ENCODE peak calls at places on chromosomes 3 and 15, in six cellular contexts. D is tibial nerve, I is left ventricle myocardium inferior, V is spleen, Z is neural progenitor cell, S is heart left ventricle. J is an unnamed sample.
A peak's percentile ranks its signal among the peaks of the same experiment; 100 is the strongest.

GRCh38 chr3:28915711-28916481 is 365.0 kb upstream of the RBMS3 start:
- DNase-seq in I (no peak), Z (peak; percentile 65), D (peak; percentile 24), S (no peak), V (no peak), J (no peak)

GRCh38 chr15:101042320-101042719 is 123.2 kb downstream of the LRRK1 start:
- DNase-seq in S (no peak), Z (no peak), I (no peak), D (no peak), V (peak; percentile 20), J (no peak)

GRCh38 chr3:32685604-32686185 is 707 bp downstream of the CNOT10 start:
- DNase-seq in I (no peak), V (no peak), D (no peak), S (no peak), Z (no peak), J (no peak)

GRCh38 chr15:33099213-33099612 is 95.3 kb downstream of the FMN1 start:
- DNase-seq in Z (no peak), I (no peak), D (no peak), S (no peak), V (no peak), J (no peak)

GRCh38 chr3:98058244-98058960 is 23.3 kb upstream of the GABRR3 start:
- DNase-seq in S (no peak), I (no peak), Z (no peak), D (no peak), V (no peak), J (no peak)

GRCh38 chr15:80636675-80637074 is 58.4 kb upstream of the ABHD17C start:
- DNase-seq in I (no peak), S (peak; percentile 32), Z (peak; percentile 32), D (no peak), V (no peak), J (no peak)

GRCh38 chr3:41143421-41144031 is 55.8 kb upstream of the CTNNB1 start:
- DNase-seq in S (no peak), Z (no peak), V (no peak), D (no peak), I (no peak), J (no peak)

GRCh38 chr3:11989383-11990050 is 14.7 kb upstream of the SYN2 start:
- DNase-seq in D (no peak), S (no peak), Z (no peak), V (no peak), I (no peak), J (no peak)

DNA sequence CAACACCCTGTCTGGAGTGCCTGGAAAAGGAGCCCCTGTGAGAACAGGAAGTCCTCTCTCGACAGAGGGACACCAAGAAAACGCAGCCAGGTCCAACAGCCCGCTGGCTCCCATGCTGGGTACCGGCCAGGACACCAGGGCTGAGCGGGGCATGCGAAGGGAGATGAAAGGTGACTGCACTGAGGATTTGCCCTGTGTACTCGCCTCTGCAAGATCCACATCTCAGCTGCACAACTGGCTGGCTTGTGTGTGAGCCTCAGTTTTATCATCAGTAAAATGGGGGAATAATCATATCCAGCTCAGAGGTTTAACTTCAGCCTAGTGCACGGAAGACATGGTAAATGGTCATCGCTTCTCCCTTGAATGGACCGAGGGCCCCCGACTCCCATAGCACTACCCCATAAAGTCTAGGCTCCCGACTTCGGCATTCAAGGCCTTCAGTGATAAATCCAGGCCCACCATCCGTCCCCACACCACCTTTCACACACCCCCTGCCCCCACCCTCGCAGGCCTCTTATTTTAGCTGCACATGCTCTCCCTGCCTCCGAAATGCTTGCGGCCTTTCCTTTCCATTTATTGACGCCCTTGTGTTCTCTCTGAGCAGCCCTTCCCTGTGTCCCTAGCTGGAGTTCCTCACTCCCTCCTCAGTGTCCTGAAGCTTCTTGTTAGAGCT is 15.8 kb downstream of the ISG20 start:
- DNase-seq in I (no peak), S (no peak), D (no peak), Z (no peak), V (peak; percentile 70), J (no peak)
- H3K4me1 ChIP-seq in I (peaks cover 11% of the 10 kb centered on the region), S (peaks cover 8% of the 10 kb centered on the region), D (peaks cover 46% of the 10 kb centered on the region), Z (no peaks in the 10 kb centered on the region), V (peaks cover 76% of the 10 kb centered on the region), J (peaks cover 86% of the 10 kb centered on the region)

GRCh38 chr15:85412956-85413854 is 32.8 kb downstream of the AKAP13 start:
- DNase-seq in S (peak; percentile 74), V (peak; percentile 88), I (peak; percentile 35), D (peak; percentile 61), Z (no peak), J (peak; percentile 53)
- H3K27ac ChIP-seq in S (peak overlapping the region; percentile 29), V (peak overlapping the region; percentile 76), I (peak overlapping the region; percentile 69), D (peak overlapping the region; percentile 82), Z (no peak overlapping the region), J (no peak overlapping the region)

DNA sequence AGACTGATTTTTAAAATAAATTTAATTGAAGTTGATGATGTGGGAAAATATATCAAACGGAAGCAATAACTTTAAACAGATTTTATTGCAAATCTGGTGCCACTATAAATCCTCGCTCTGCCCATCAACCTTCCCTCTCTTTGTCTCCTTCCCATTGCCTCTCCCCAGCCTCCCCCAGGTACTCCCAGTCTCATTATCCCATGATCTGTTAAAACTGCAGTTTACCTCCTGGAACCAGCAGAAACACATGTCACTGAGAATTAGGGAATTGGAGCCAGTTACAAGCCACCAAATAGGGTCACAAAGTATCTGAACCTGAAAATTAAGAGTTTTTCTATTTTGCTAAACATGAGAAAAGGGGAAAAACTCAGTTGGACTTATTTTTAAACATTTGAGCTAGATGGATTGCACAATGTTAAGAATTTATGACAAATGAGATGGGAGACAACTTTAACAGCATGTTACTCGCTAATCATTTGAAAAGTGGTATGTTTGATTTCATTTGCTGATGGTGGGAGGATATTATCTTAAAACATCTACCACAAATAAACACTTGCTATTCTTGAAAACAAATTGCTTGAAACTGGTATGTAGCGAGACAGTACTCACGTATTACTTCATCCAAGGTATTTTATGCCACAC is 2.4 kb downstream of the PLCH1 start:
- DNase-seq in I (no peak), D (no peak), V (no peak), Z (no peak), S (no peak), J (no peak)
- H3K27me3 ChIP-seq in I (peaks cover 61% of the 10 kb centered on the region), D (no peaks in the 10 kb centered on the region), V (peaks cover 17% of the 10 kb centered on the region), Z (no peaks in the 10 kb centered on the region), S (peaks cover 24% of the 10 kb centered on the region), J (peaks cover 17% of the 10 kb centered on the region)

DNA sequence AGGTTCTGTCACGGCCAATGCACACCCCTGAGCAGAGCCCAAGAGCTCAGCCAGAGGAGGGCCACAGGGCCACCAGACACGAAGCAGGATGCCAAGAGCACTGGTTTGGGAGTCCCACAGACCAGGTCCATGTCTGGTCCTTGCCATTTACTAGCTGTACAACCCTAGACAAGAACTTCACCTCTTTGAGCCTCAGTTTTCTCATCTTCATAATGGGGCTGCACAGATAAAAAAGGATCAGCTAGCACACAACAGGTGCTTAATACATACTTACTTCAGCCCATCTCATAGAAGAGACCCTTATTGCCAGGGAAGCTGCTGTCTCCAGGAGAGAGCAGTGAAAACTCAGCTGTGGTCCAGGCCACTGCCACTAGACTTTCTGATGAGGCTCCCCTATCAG is 152.0 kb downstream of the NUP210 start:
- DNase-seq in V (no peak), D (no peak), I (no peak), Z (no peak), S (no peak), J (no peak)
- H3K4me1 ChIP-seq in V (peaks cover 4% of the 10 kb centered on the region), D (no peaks in the 10 kb centered on the region), I (no peaks in the 10 kb centered on the region), Z (peaks cover 7% of the 10 kb centered on the region), S (peaks cover 5% of the 10 kb centered on the region), J (no peaks in the 10 kb centered on the region)

J was measured in CD8-positive, alpha-beta memory T cell.